ENCODE peak calls at places on chromosomes 12 and 14, in four cellular contexts. U, K, D and V are unnamed samples.

GRCh38 chr14:70084226-70084625 is 104.5 kb downstream of the SLC8A3 start:
- DNase-seq in U (no peak), D (no peak), K (no peak), V (no peak)

GRCh38 chr14:26993541-26993940 is 395.7 kb upstream of the NOVA1 start:
- DNase-seq in D (no peak), U (no peak), K (no peak), V (no peak)

GRCh38 chr14:91417134-91417982 is at the start of gene CCDC88C:
- DNase-seq in K (peak), U (peak), D (peak), V (no peak)

GRCh38 chr14:41899416-41899815 is 292.7 kb downstream of the LRFN5 start:
- DNase-seq in D (no peak), U (no peak), K (no peak), V (no peak)

GRCh38 chr14:59450716-59451115 is 14.5 kb downstream of the GPR135 start:
- DNase-seq in K (no peak), D (no peak), U (no peak), V (no peak)

GRCh38 chr14:33528655-33529054 is 422.2 kb downstream of the EGLN3 start:
- DNase-seq in U (no peak), D (no peak), K (no peak), V (no peak)

GRCh38 chr14:75141967-75142366 is 15.1 kb upstream of the NEK9 start:
- DNase-seq in K (no peak), U (peak), D (no peak), V (no peak)

GRCh38 chr14:64038857-64039542 is 186.2 kb downstream of the SYNE2 start:
- DNase-seq in K (no peak), U (no peak), D (no peak), V (no peak)

GRCh38 chr14:89349196-89350008 is 67.6 kb downstream of the FOXN3 start:
- DNase-seq in D (no peak), U (peak), K (no peak), V (no peak)

GRCh38 chr14:22838631-22839041 is 2.3 kb downstream of the MMP14 start:
- DNase-seq in U (no peak), K (no peak), D (no peak), V (peak)

GRCh38 chr12:29756741-29757390 is 26.9 kb downstream of the TMTC1 start:
- DNase-seq in D (no peak), U (no peak), K (no peak), V (no peak)

GRCh38 chr12:108594-108993 is 42.0 kb downstream of the IQSEC3 start:
- DNase-seq in D (no peak), K (no peak), U (no peak), V (peak)

GRCh38 chr14:54011001-54011400 is 54.4 kb upstream of the BMP4 start:
- DNase-seq in D (no peak), U (no peak), K (no peak), V (no peak)

GRCh38 chr12:23906329-23906728 is 43.1 kb downstream of the SOX5 start:
- DNase-seq in U (no peak), K (no peak), D (no peak), V (no peak)

GRCh38 chr12:51820721-51821422 is 27.6 kb downstream of the FIGNL2 start:
- DNase-seq in K (peak), D (peak), U (peak), V (no peak)